ENCODE peak calls at places on chromosomes 12 and 14, in five cellular contexts. One of them, this sample, is unnamed. For H3K27me3, the result is how much of the 10 kb centered on the place peaks cover.

GRCh38 chr14:24542346-24542936 is 33.6 kb downstream of the CTSG start:
- DNase-seq in testis: no peak
- DNase-seq in HCT116: no peak
- DNase-seq in A673: no peak
- DNase-seq in dorsolateral prefrontal cortex: no peak
- DNase-seq in this sample: peak

GRCh38 chr12:124277394-124278222 is 17.3 kb upstream of the RFLNA start:
- DNase-seq in testis: no peak
- DNase-seq in HCT116: no peak
- DNase-seq in A673: no peak
- DNase-seq in dorsolateral prefrontal cortex: no peak
- DNase-seq in this sample: no peak

GRCh38 chr14:95265106-95266094 is 54.3 kb downstream of the CLMN start:
- DNase-seq in testis: peak
- DNase-seq in HCT116: peak
- DNase-seq in A673: peak
- DNase-seq in dorsolateral prefrontal cortex: no peak
- DNase-seq in this sample: peak

GRCh38 chr12:117024961-117025480 is 74.2 kb downstream of the TESC start:
- DNase-seq in testis: peak
- DNase-seq in HCT116: no peak
- DNase-seq in A673: no peak
- DNase-seq in dorsolateral prefrontal cortex: no peak
- DNase-seq in this sample: no peak

GRCh38 chr14:69260979-69261605 is 1.1 kb downstream of the GALNT16 start:
- DNase-seq in testis: peak
- DNase-seq in HCT116: no peak
- DNase-seq in A673: no peak
- DNase-seq in dorsolateral prefrontal cortex: no peak
- DNase-seq in this sample: no peak

GRCh38 chr12:14157129-14157747 is 175.8 kb upstream of the GRIN2B start:
- DNase-seq in testis: no peak
- DNase-seq in HCT116: no peak
- DNase-seq in A673: no peak
- DNase-seq in dorsolateral prefrontal cortex: no peak
- DNase-seq in this sample: no peak

GRCh38 chr14:55339770-55340169 is 68.5 kb downstream of the FBXO34 start:
- DNase-seq in testis: no peak
- DNase-seq in HCT116: no peak
- DNase-seq in A673: no peak
- DNase-seq in dorsolateral prefrontal cortex: no peak
- DNase-seq in this sample: peak

GRCh38 chr12:104057771-104058197 is 6.5 kb upstream of the HCFC2 start:
- DNase-seq in testis: no peak
- DNase-seq in HCT116: no peak
- DNase-seq in A673: peak
- DNase-seq in dorsolateral prefrontal cortex: no peak
- DNase-seq in this sample: no peak

GRCh38 chr12:66978802-66979201 is 290.4 kb upstream of the CAND1 start:
- DNase-seq in testis: no peak
- DNase-seq in HCT116: no peak
- DNase-seq in A673: no peak
- DNase-seq in dorsolateral prefrontal cortex: no peak
- DNase-seq in this sample: no peak

GRCh38 chr14:65255583-65256443 is 153.5 kb upstream of the MAX start:
- DNase-seq in testis: no peak
- DNase-seq in HCT116: peak
- DNase-seq in A673: no peak
- DNase-seq in dorsolateral prefrontal cortex: no peak
- DNase-seq in this sample: peak

GRCh38 chr12:101875112-101875961 is 2.0 kb upstream of the DRAM1 start:
- DNase-seq in testis: no peak
- DNase-seq in HCT116: no peak
- DNase-seq in A673: peak
- DNase-seq in dorsolateral prefrontal cortex: no peak
- DNase-seq in this sample: no peak

GRCh38 chr12:1559729-1560128 is 34.7 kb downstream of the FBXL14 start:
- DNase-seq in testis: no peak
- DNase-seq in HCT116: no peak
- DNase-seq in A673: peak
- DNase-seq in dorsolateral prefrontal cortex: no peak
- DNase-seq in this sample: no peak

GRCh38 chr12:1560704-1561103 is 33.7 kb downstream of the FBXL14 start:
- DNase-seq in testis: no peak
- DNase-seq in HCT116: no peak
- DNase-seq in A673: no peak
- DNase-seq in dorsolateral prefrontal cortex: no peak
- DNase-seq in this sample: no peak

GRCh38 chr12:1566449-1567135 is 27.8 kb downstream of the FBXL14 start:
- DNase-seq in testis: no peak
- DNase-seq in HCT116: no peak
- DNase-seq in A673: no peak
- DNase-seq in dorsolateral prefrontal cortex: no peak
- DNase-seq in this sample: no peak

GRCh38 chr12:1565172-1565571 is 29.2 kb downstream of the FBXL14 start:
- DNase-seq in testis: no peak
- DNase-seq in HCT116: no peak
- DNase-seq in A673: no peak
- DNase-seq in dorsolateral prefrontal cortex: no peak
- DNase-seq in this sample: no peak

GRCh38 chr12:1562813-1563412 is 31.5 kb downstream of the FBXL14 start:
- DNase-seq in testis: no peak
- DNase-seq in HCT116: no peak
- DNase-seq in A673: no peak
- DNase-seq in dorsolateral prefrontal cortex: no peak
- DNase-seq in this sample: no peak
- H3K27ac ChIP-seq in testis: no peak
- H3K27ac ChIP-seq in HCT116: no peak
- H3K27ac ChIP-seq in A673: no peak
- H3K27ac ChIP-seq in dorsolateral prefrontal cortex: no peak
- H3K27ac ChIP-seq in this sample: no peak

DNA sequence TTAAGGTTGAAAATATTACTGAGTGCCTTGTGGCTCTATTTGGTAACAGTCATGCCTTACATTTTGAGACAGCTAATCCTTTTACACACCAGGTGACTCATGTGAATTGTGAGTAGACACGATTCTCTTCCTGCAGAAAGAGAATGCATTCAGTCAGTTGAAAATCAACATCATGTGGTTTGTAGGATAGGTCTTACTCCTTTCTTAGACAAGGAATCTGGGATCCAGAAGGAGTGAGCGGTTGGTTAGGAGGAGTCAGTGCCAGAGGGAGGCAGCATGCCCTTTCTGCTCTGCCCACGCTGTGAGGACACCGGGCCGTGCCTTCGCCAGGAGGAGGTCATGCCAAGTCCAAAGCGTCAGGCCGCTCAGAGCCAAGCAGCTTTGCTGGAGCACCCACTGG is 47.6 kb downstream of the TRAF3 start:
- DNase-seq in testis: no peak
- DNase-seq in HCT116: no peak
- DNase-seq in A673: peak
- DNase-seq in dorsolateral prefrontal cortex: no peak
- DNase-seq in this sample: peak
- TF ChIP-seq CTCF in testis: no peak
- TF ChIP-seq CTCF in HCT116: no peak
- TF ChIP-seq CTCF in A673: no peak
- TF ChIP-seq CTCF in dorsolateral prefrontal cortex: no peak
- TF ChIP-seq CTCF in this sample: peak

GRCh38 chr14:63045612-63046320 is 508 bp upstream of the KCNH5 start:
- DNase-seq in testis: peak
- DNase-seq in HCT116: no peak
- DNase-seq in A673: peak
- DNase-seq in dorsolateral prefrontal cortex: peak
- DNase-seq in this sample: peak
- H3K27me3 ChIP-seq in testis: under half
- H3K27me3 ChIP-seq in HCT116: under half
- H3K27me3 ChIP-seq in A673: under half
- H3K27me3 ChIP-seq in dorsolateral prefrontal cortex: under half
- H3K27me3 ChIP-seq in this sample: half or more

DNA sequence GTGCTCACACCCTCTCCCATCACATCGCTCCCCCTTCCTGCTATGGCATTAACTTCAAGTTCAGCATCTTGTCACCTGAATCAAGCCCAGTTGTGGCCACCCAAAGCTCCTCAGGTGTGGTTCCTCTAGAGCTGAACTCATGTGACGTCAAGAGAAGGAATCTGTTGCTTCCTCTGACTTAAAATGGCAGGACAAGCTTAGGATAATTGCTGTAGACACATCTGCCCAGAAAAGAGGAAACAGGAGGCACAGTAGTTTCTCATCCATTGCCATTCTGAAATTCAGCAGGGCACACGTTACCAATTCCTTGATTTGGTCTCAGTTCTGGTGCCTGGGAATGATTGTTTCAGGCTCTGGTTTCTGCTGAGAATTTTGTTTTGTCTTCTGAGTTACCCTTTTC is 52.1 kb downstream of the RCOR1 start:
- DNase-seq in testis: no peak
- DNase-seq in HCT116: no peak
- DNase-seq in A673: no peak
- DNase-seq in dorsolateral prefrontal cortex: no peak
- DNase-seq in this sample: no peak
- H3K27ac ChIP-seq in testis: no peak
- H3K27ac ChIP-seq in HCT116: no peak
- H3K27ac ChIP-seq in A673: peak
- H3K27ac ChIP-seq in dorsolateral prefrontal cortex: no peak
- H3K27ac ChIP-seq in this sample: no peak

DNA sequence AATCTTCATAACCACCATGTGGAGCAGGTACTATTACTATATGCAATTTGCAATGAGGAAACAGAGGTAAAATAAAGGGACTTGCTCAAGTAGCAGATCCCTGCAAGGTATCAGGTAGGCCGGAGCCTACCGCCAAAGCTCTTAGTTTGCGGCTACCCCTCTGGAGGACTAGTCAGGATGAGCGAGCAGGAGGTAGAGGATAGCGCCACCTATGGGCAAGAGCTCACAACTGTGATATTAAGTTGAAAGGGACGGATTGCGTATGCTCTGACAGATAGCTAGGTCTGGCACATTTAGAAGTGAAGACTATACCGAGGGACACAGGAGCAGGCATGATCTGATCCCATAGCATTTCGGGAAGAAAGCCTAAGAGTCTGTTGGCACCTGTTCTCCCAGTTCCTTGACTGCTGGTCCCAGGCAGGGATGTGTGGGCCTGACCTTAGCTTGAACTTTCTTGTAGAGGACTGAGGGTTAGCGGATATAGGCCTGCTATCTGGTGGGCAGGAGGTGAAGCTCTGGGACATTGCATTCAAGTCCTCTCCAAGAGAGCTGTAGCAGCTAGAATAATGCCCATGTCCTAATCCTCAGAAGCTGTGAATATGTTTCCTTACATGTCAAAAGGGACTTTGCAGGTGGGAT is 48.0 kb downstream of the SLC17A8 start:
- DNase-seq in testis: peak
- DNase-seq in HCT116: peak
- DNase-seq in A673: peak
- DNase-seq in dorsolateral prefrontal cortex: no peak
- DNase-seq in this sample: no peak
- TF ChIP-seq CTCF in testis: peak
- TF ChIP-seq CTCF in HCT116: peak
- TF ChIP-seq CTCF in A673: peak
- TF ChIP-seq CTCF in dorsolateral prefrontal cortex: peak
- TF ChIP-seq CTCF in this sample: peak

DNA sequence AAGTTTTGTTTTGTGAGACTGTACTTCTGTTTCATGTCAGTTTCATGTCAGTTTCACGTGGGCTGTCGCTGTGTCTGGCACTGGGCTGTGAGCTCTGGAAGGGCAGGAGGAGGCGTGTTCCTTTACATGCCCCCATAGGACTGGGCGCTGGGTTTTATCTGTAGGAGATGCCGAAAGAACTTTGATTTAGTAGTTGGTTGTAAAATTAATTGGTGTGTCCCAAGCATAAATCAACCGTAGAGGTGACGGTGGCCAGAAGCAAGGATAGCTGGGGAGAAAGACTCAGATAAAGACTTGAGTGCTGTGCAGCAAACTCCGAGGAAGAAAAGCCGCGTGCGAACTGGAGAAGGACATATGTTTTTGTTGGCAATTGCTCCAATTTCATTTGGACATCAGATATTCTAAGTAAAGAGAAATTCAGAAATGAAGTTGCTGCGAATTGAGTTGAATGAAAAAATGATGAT is 182.5 kb downstream of the VRK1 start:
- DNase-seq in testis: no peak
- DNase-seq in HCT116: no peak
- DNase-seq in A673: no peak
- DNase-seq in dorsolateral prefrontal cortex: no peak
- DNase-seq in this sample: no peak
- H3K27me3 ChIP-seq in testis: under half
- H3K27me3 ChIP-seq in HCT116: under half
- H3K27me3 ChIP-seq in A673: under half
- H3K27me3 ChIP-seq in dorsolateral prefrontal cortex: under half
- H3K27me3 ChIP-seq in this sample: under half

DNA sequence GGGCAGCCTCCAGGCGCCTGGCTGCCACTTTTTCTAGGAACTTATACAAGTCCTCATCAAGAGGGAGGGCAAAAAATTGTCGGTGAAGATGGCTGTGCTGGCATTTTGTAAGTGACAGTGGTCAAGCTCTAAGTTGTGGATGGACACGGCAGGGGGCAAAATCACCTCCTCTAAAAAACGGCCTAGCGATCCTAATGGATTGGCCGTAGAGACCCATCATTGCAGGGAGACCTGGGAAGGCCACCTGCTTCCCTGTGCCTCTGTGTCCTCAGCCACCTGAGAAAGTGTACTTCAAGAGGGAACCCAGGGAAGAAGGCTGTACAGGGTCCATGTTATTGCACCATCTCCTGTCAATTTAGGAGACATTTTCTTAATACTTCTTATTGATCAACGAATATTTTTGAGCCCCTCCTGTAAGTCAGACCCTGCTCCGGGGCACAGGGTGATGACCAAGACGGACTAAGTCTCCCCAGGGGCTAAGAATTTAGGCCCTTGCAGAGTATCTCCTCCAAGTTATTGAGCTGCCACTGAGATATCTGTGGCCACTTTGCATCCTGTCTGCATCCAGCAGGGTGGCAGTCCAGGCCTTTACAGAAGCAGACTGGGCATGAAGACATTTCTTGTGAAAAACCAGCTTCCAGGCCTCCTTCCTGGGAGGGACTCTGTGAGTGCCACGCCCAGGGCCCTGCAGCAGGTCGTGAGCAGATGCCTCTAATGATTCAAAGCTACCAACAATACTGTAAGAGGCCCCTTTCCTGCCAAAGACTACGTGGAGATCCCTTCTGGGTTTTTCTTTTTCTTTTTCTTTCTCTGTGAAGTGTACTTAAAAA is 40.5 kb downstream of the PSMA6 start:
- DNase-seq in testis: no peak
- DNase-seq in HCT116: no peak
- DNase-seq in A673: no peak
- DNase-seq in dorsolateral prefrontal cortex: no peak
- DNase-seq in this sample: no peak
- H3K27ac ChIP-seq in testis: no peak
- H3K27ac ChIP-seq in HCT116: peak
- H3K27ac ChIP-seq in A673: no peak
- H3K27ac ChIP-seq in dorsolateral prefrontal cortex: no peak
- H3K27ac ChIP-seq in this sample: peak

GRCh38 chr14:103512701-103513611 is 9.7 kb downstream of the CKB start:
- DNase-seq in testis: peak
- DNase-seq in HCT116: no peak
- DNase-seq in A673: peak
- DNase-seq in dorsolateral prefrontal cortex: peak
- DNase-seq in this sample: peak
- TF ChIP-seq CTCF in testis: no peak
- TF ChIP-seq CTCF in HCT116: no peak
- TF ChIP-seq CTCF in A673: no peak
- TF ChIP-seq CTCF in dorsolateral prefrontal cortex: no peak
- TF ChIP-seq CTCF in this sample: no peak